ENCODE peak calls at places on chromosome 3, in seven cellular contexts. E is activated CD4-positive, CD25-positive, alpha-beta regulatory T cell; T is germinal center; M is HFFc6; W is activated T-cell treated with anti-CD3 and anti-CD28 coated beads for 24 hours; O is HTR-8/SVneo; C is colonic mucosa. P is an unnamed sample.

GRCh38 chr3:143063018-143063417 is 56.6 kb upstream of the CHST2 start:
- DNase-seq in W (no peak), T (no peak), M (peak), C (no peak), O (no peak), E (no peak), P (no peak)

GRCh38 chr3:16800361-16800760 is 84.4 kb upstream of the PLCL2 start:
- DNase-seq in E (no peak), M (no peak), W (no peak), O (no peak), C (no peak), T (no peak), P (no peak)

GRCh38 chr3:129609591-129610169 is 3.2 kb upstream of the PLXND1 start:
- DNase-seq in W (no peak), C (no peak), E (no peak), O (no peak), M (peak), T (no peak), P (no peak)

GRCh38 chr3:179651687-179652466 is 963 bp upstream of the USP13 start:
- DNase-seq in E (no peak), C (no peak), O (no peak), W (no peak), T (no peak), M (no peak), P (no peak)

GRCh38 chr3:53944019-53944418 is 52.4 kb upstream of the SELENOK start:
- DNase-seq in M (no peak), E (no peak), T (no peak), C (no peak), W (no peak), O (no peak), P (no peak)

GRCh38 chr3:152349397-152349796 is 80.7 kb downstream of the MBNL1 start:
- DNase-seq in W (no peak), O (no peak), M (peak), E (no peak), C (no peak), T (no peak), P (no peak)

GRCh38 chr3:11480663-11481298 is 162.9 kb downstream of the VGLL4 start:
- DNase-seq in M (no peak), E (no peak), T (no peak), O (no peak), C (no peak), W (no peak), P (peak)

GRCh38 chr3:16480861-16481569 is 32.5 kb downstream of the RFTN1 start:
- DNase-seq in T (no peak), O (peak), M (peak), C (no peak), W (no peak), E (no peak), P (no peak)

GRCh38 chr3:22372292-22372949 is 621.4 kb upstream of the ZNF385D start:
- DNase-seq in C (no peak), O (no peak), W (no peak), E (no peak), M (no peak), T (no peak), P (no peak)

P was measured in DMS153.